ENCODE peak calls at places on chromosomes 12 and 14, in seven cellular contexts. One of them, this sample, is unnamed.

GRCh38 chr14:32417956-32418552 is 89.0 kb downstream of the AKAP6 start:
- DNase-seq in cardiac muscle cell: peak
- DNase-seq in uterus: no peak
- DNase-seq in testis: peak
- DNase-seq in fibroblast of lung: peak
- DNase-seq in CD8-positive, alpha-beta memory T cell: no peak
- DNase-seq in RWPE1: peak
- DNase-seq in this sample: peak

GRCh38 chr12:127260531-127260930 is 1006.4 kb upstream of the TMEM132C start:
- DNase-seq in uterus: no peak
- DNase-seq in cardiac muscle cell: no peak
- DNase-seq in testis: no peak
- DNase-seq in RWPE1: no peak
- DNase-seq in fibroblast of lung: peak
- DNase-seq in CD8-positive, alpha-beta memory T cell: no peak
- DNase-seq in this sample: no peak

GRCh38 chr12:29148065-29148957 is 767 bp upstream of the FAR2 start:
- DNase-seq in testis: peak
- DNase-seq in RWPE1: no peak
- DNase-seq in cardiac muscle cell: peak
- DNase-seq in CD8-positive, alpha-beta memory T cell: peak
- DNase-seq in uterus: peak
- DNase-seq in fibroblast of lung: peak
- DNase-seq in this sample: no peak

GRCh38 chr14:52802597-52802996 is 11.2 kb upstream of the GNPNAT1 start:
- DNase-seq in RWPE1: peak
- DNase-seq in CD8-positive, alpha-beta memory T cell: no peak
- DNase-seq in testis: no peak
- DNase-seq in cardiac muscle cell: no peak
- DNase-seq in fibroblast of lung: peak
- DNase-seq in uterus: no peak
- DNase-seq in this sample: peak

GRCh38 chr12:110179291-110179690 is 55.1 kb downstream of the IFT81 start:
- DNase-seq in fibroblast of lung: peak
- DNase-seq in testis: no peak
- DNase-seq in RWPE1: no peak
- DNase-seq in CD8-positive, alpha-beta memory T cell: no peak
- DNase-seq in cardiac muscle cell: peak
- DNase-seq in uterus: no peak
- DNase-seq in this sample: no peak

GRCh38 chr12:124497039-124497438 is 70.4 kb downstream of the NCOR2 start:
- DNase-seq in RWPE1: no peak
- DNase-seq in testis: no peak
- DNase-seq in fibroblast of lung: peak
- DNase-seq in uterus: no peak
- DNase-seq in cardiac muscle cell: peak
- DNase-seq in CD8-positive, alpha-beta memory T cell: no peak
- DNase-seq in this sample: no peak

GRCh38 chr14:37939442-37940028 is 268.2 kb upstream of the SSTR1 start:
- DNase-seq in uterus: no peak
- DNase-seq in RWPE1: no peak
- DNase-seq in fibroblast of lung: no peak
- DNase-seq in CD8-positive, alpha-beta memory T cell: no peak
- DNase-seq in cardiac muscle cell: no peak
- DNase-seq in testis: no peak
- DNase-seq in this sample: no peak

GRCh38 chr14:99035268-99035667 is 236.7 kb downstream of the BCL11B start:
- DNase-seq in cardiac muscle cell: peak
- DNase-seq in fibroblast of lung: peak
- DNase-seq in uterus: no peak
- DNase-seq in CD8-positive, alpha-beta memory T cell: no peak
- DNase-seq in testis: peak
- DNase-seq in RWPE1: peak
- DNase-seq in this sample: no peak

GRCh38 chr12:124681779-124682391 is 114.5 kb upstream of the NCOR2 start:
- DNase-seq in RWPE1: no peak
- DNase-seq in fibroblast of lung: peak
- DNase-seq in CD8-positive, alpha-beta memory T cell: no peak
- DNase-seq in testis: no peak
- DNase-seq in uterus: peak
- DNase-seq in cardiac muscle cell: peak
- DNase-seq in this sample: no peak

GRCh38 chr12:44972746-44973421 is 78.0 kb downstream of the DBX2 start:
- DNase-seq in cardiac muscle cell: peak
- DNase-seq in RWPE1: peak
- DNase-seq in uterus: no peak
- DNase-seq in testis: peak
- DNase-seq in fibroblast of lung: peak
- DNase-seq in CD8-positive, alpha-beta memory T cell: no peak
- DNase-seq in this sample: no peak

GRCh38 chr12:21527451-21528180 is 1.5 kb downstream of the SPX start:
- DNase-seq in fibroblast of lung: peak
- DNase-seq in cardiac muscle cell: peak
- DNase-seq in RWPE1: peak
- DNase-seq in testis: peak
- DNase-seq in CD8-positive, alpha-beta memory T cell: peak
- DNase-seq in uterus: no peak
- DNase-seq in this sample: peak

GRCh38 chr12:32252199-32253073 is 145.8 kb downstream of the BICD1 start:
- DNase-seq in fibroblast of lung: no peak
- DNase-seq in CD8-positive, alpha-beta memory T cell: no peak
- DNase-seq in cardiac muscle cell: no peak
- DNase-seq in testis: no peak
- DNase-seq in RWPE1: no peak
- DNase-seq in uterus: no peak
- DNase-seq in this sample: no peak

GRCh38 chr12:26507613-26508012 is 312.2 kb downstream of the SSPN start:
- DNase-seq in fibroblast of lung: no peak
- DNase-seq in cardiac muscle cell: no peak
- DNase-seq in uterus: no peak
- DNase-seq in CD8-positive, alpha-beta memory T cell: no peak
- DNase-seq in testis: no peak
- DNase-seq in RWPE1: no peak
- DNase-seq in this sample: no peak

GRCh38 chr14:101844752-101845151 is 83.2 kb downstream of the PPP2R5C start:
- DNase-seq in testis: no peak
- DNase-seq in uterus: no peak
- DNase-seq in cardiac muscle cell: no peak
- DNase-seq in RWPE1: no peak
- DNase-seq in fibroblast of lung: no peak
- DNase-seq in CD8-positive, alpha-beta memory T cell: no peak
- DNase-seq in this sample: no peak

GRCh38 chr12:21169878-21170472 is 39.0 kb downstream of the SLCO1B1 start:
- DNase-seq in fibroblast of lung: peak
- DNase-seq in testis: peak
- DNase-seq in CD8-positive, alpha-beta memory T cell: no peak
- DNase-seq in uterus: no peak
- DNase-seq in cardiac muscle cell: peak
- DNase-seq in RWPE1: peak
- DNase-seq in this sample: no peak

GRCh38 chr12:2719405-2719804 is 75.4 kb upstream of the FKBP4 start:
- DNase-seq in CD8-positive, alpha-beta memory T cell: no peak
- DNase-seq in cardiac muscle cell: no peak
- DNase-seq in uterus: no peak
- DNase-seq in fibroblast of lung: no peak
- DNase-seq in RWPE1: peak
- DNase-seq in testis: no peak
- DNase-seq in this sample: peak

GRCh38 chr12:76621582-76622024 is 62.0 kb upstream of the OSBPL8 start:
- DNase-seq in uterus: peak
- DNase-seq in testis: peak
- DNase-seq in cardiac muscle cell: peak
- DNase-seq in CD8-positive, alpha-beta memory T cell: peak
- DNase-seq in fibroblast of lung: peak
- DNase-seq in RWPE1: peak
- DNase-seq in this sample: no peak

GRCh38 chr14:51396222-51396815 is 156.3 kb downstream of the TMX1 start:
- DNase-seq in cardiac muscle cell: peak
- DNase-seq in CD8-positive, alpha-beta memory T cell: no peak
- DNase-seq in fibroblast of lung: peak
- DNase-seq in RWPE1: peak
- DNase-seq in testis: peak
- DNase-seq in uterus: peak
- DNase-seq in this sample: peak

GRCh38 chr12:107461222-107461980 is 224.2 kb upstream of the PWP1 start:
- DNase-seq in CD8-positive, alpha-beta memory T cell: no peak
- DNase-seq in testis: no peak
- DNase-seq in cardiac muscle cell: peak
- DNase-seq in RWPE1: peak
- DNase-seq in fibroblast of lung: peak
- DNase-seq in uterus: no peak
- DNase-seq in this sample: no peak
- H3K27ac ChIP-seq in CD8-positive, alpha-beta memory T cell: no peak
- H3K27ac ChIP-seq in testis: no peak
- H3K27ac ChIP-seq in cardiac muscle cell: no peak
- H3K27ac ChIP-seq in RWPE1: peak
- H3K27ac ChIP-seq in fibroblast of lung: peak
- H3K27ac ChIP-seq in uterus: no peak
- H3K27ac ChIP-seq in this sample: peak

GRCh38 chr14:64715628-64716412 is 11.6 kb downstream of the PLEKHG3 start:
- DNase-seq in fibroblast of lung: peak
- DNase-seq in testis: no peak
- DNase-seq in uterus: no peak
- DNase-seq in cardiac muscle cell: no peak
- DNase-seq in CD8-positive, alpha-beta memory T cell: no peak
- DNase-seq in RWPE1: no peak
- DNase-seq in this sample: no peak
- H3K27ac ChIP-seq in fibroblast of lung: no peak
- H3K27ac ChIP-seq in testis: peak
- H3K27ac ChIP-seq in uterus: peak
- H3K27ac ChIP-seq in cardiac muscle cell: no peak
- H3K27ac ChIP-seq in CD8-positive, alpha-beta memory T cell: no peak
- H3K27ac ChIP-seq in RWPE1: peak
- H3K27ac ChIP-seq in this sample: peak

GRCh38 chr12:94172031-94172430 is 23.7 kb downstream of the PLXNC1 start:
- DNase-seq in uterus: no peak
- DNase-seq in cardiac muscle cell: peak
- DNase-seq in CD8-positive, alpha-beta memory T cell: no peak
- DNase-seq in testis: no peak
- DNase-seq in fibroblast of lung: peak
- DNase-seq in RWPE1: no peak
- DNase-seq in this sample: no peak

GRCh38 chr12:94169495-94169894 is 21.1 kb downstream of the PLXNC1 start:
- DNase-seq in fibroblast of lung: no peak
- DNase-seq in cardiac muscle cell: no peak
- DNase-seq in testis: no peak
- DNase-seq in CD8-positive, alpha-beta memory T cell: no peak
- DNase-seq in uterus: no peak
- DNase-seq in RWPE1: no peak
- DNase-seq in this sample: no peak

GRCh38 chr12:94169966-94170689 is 21.8 kb downstream of the PLXNC1 start:
- DNase-seq in testis: no peak
- DNase-seq in fibroblast of lung: peak
- DNase-seq in CD8-positive, alpha-beta memory T cell: no peak
- DNase-seq in RWPE1: no peak
- DNase-seq in uterus: no peak
- DNase-seq in cardiac muscle cell: no peak
- DNase-seq in this sample: no peak

GRCh38 chr12:94171595-94171930 is 23.2 kb downstream of the PLXNC1 start:
- DNase-seq in uterus: no peak
- DNase-seq in testis: no peak
- DNase-seq in RWPE1: no peak
- DNase-seq in CD8-positive, alpha-beta memory T cell: no peak
- DNase-seq in fibroblast of lung: peak
- DNase-seq in cardiac muscle cell: peak
- DNase-seq in this sample: no peak

DNA sequence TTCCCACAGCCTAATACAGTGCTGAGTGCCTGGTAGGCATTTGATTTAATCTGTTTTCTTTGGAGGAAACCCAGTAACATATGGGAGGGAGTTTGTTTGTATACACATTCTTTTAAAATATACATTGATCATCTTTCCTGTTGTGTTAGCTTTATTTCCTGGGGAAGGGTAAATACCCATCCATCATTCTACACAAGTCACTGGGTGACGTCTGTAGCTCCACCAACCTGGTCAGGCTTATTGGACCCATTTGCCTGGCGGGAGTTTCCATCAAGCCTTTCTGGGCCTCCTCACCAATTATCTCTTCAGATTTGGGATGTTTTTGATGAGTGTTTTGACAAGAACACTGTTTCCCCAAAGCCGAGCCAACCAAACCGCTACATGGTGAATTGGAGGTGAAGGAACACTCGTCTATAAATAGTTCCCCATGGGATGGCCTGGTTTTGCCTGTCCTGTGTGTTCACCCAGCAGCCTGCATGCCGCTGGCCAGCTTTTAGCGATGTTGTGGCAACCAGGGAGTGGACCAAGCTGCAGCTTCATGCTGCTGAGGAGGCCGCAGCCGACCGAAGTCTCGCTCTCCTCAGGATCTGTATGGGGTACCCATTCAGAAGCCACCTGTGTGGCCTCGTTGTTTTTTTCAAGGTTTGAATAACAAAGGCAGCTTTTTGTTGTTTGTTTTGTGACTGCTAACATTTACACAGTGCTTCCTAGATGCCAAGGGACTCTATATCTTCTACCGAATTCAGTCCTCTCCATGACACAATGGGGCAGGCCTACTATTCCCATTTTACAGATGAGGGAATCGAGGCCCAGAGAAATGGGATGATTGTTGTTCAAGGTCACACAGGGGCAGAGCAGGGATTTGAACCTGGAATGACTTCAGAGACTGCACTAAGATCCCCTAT is 22.6 kb downstream of the PLXNC1 start:
- DNase-seq in CD8-positive, alpha-beta memory T cell: no peak
- DNase-seq in testis: no peak
- DNase-seq in fibroblast of lung: no peak
- DNase-seq in RWPE1: no peak
- DNase-seq in cardiac muscle cell: no peak
- DNase-seq in uterus: no peak
- DNase-seq in this sample: no peak
- H3K27ac ChIP-seq in CD8-positive, alpha-beta memory T cell: no peak
- H3K27ac ChIP-seq in testis: no peak
- H3K27ac ChIP-seq in fibroblast of lung: no peak
- H3K27ac ChIP-seq in RWPE1: no peak
- H3K27ac ChIP-seq in cardiac muscle cell: no peak
- H3K27ac ChIP-seq in uterus: no peak
- H3K27ac ChIP-seq in this sample: no peak

DNA sequence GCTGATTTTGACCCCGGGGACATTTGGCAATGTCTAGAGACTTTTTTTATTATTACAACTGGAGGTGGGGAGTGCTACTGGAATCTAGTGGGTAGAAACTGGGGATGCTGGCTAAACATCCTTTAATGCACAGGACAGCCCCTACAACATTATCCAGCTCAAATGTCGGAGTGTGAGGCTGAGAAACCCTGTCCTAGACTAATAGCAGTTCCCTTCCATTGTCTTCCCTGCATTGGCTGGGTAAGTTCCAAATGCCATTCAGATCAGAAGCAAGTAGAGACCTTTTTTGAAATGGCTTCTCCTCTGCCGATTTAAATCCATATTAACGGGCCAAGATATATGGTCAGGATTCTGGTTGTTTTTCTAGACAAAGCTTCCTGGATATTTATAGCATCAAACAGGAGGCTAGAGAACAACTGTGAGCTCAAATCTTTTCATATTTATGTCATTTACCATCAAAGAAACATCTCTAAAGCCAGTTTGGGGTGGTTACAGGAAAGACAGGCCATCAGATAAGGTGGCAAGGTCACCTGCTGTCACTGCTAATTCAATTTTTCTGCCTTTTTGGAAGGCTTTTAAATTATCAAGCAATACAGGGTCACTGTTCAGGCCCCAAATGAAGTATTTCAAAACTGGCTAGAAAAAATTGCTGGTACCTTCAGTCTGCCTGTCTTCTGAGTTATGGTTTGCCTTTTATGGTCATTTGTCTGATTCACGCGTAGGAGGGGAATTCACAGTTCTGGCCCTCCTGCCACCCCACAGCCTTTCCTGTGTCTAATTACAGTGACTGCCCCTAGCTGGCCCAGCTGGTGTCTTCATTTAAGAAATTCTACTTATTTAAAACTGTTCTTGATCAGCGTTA is 20.1 kb upstream of the AKAP5 start:
- DNase-seq in fibroblast of lung: peak
- DNase-seq in CD8-positive, alpha-beta memory T cell: peak
- DNase-seq in uterus: peak
- DNase-seq in cardiac muscle cell: peak
- DNase-seq in RWPE1: no peak
- DNase-seq in testis: peak
- DNase-seq in this sample: no peak
- H3K27ac ChIP-seq in fibroblast of lung: no peak
- H3K27ac ChIP-seq in CD8-positive, alpha-beta memory T cell: peak
- H3K27ac ChIP-seq in uterus: peak
- H3K27ac ChIP-seq in cardiac muscle cell: peak
- H3K27ac ChIP-seq in RWPE1: no peak
- H3K27ac ChIP-seq in testis: peak
- H3K27ac ChIP-seq in this sample: no peak

This sample was measured in epithelial cell of prostate.